ENCODE peak calls at places on chromosomes 3 and 15, in six cellular contexts. J is activated naive CD8-positive, alpha-beta T cell treated with anti-CD3 and anti-CD28 coated beads, Interleukin-2, amount 50 U/mL, for 24 hours; S is fibroblast of pulmonary artery; M is stomach; N is activated CD4-positive, CD25-positive, alpha-beta regulatory T cell treated with anti-CD3 and anti-CD28 coated beads, Interleukin-2, amount 50 U/mL, for 16 hours; T is T-helper 9 cell. P is an unnamed sample.
A peak's percentile ranks its signal among the peaks of the same experiment; 100 is the strongest.

GRCh38 chr3:123258811-123259420 is 57.2 kb downstream of the SEC22A start:
- DNase-seq in J (no peak), S (peak; percentile 84), M (no peak), N (no peak), T (no peak), P (peak; percentile 68)

GRCh38 chr3:23096041-23096440 is 107.1 kb upstream of the UBE2E2 start:
- DNase-seq in J (no peak), S (no peak), M (no peak), N (no peak), T (no peak), P (no peak)

GRCh38 chr3:13045904-13046568 is 27.2 kb downstream of the IQSEC1 start:
- DNase-seq in J (peak; percentile 18), S (no peak), M (no peak), N (no peak), T (no peak), P (no peak)

GRCh38 chr3:157606392-157607197 is 103.4 kb upstream of the VEPH1 start:
- DNase-seq in J (peak; percentile 74), S (peak; percentile 75), M (peak; percentile 60), N (peak; percentile 24), T (peak; percentile 38), P (peak; percentile 63)

GRCh38 chr3:155231792-155232191 is 61.7 kb downstream of the STRIT1 start:
- DNase-seq in J (no peak), S (no peak), M (no peak), N (no peak), T (no peak), P (no peak)

GRCh38 chr3:179421500-179421899 is 29.8 kb downstream of the GNB4 start:
- DNase-seq in J (no peak), S (peak; percentile 69), M (no peak), N (no peak), T (no peak), P (peak; percentile 54)

GRCh38 chr3:42710323-42711021 is 7.9 kb upstream of the HHATL start:
- DNase-seq in J (no peak), S (no peak), M (no peak), N (no peak), T (no peak), P (no peak)

GRCh38 chr15:81567924-81568323 is 193.9 kb upstream of the TMC3 start:
- DNase-seq in J (no peak), S (no peak), M (no peak), N (no peak), T (no peak), P (no peak)

GRCh38 chr15:83920115-83920514 is 266.2 kb downstream of the ADAMTSL3 start:
- DNase-seq in J (no peak), S (no peak), M (no peak), N (no peak), T (no peak), P (no peak)

GRCh38 chr3:123723527-123724168 is 138.8 kb upstream of the HACD2 start:
- DNase-seq in J (peak; percentile 37), S (peak; percentile 90), M (peak; percentile 52), N (no peak), T (peak; percentile 6), P (peak; percentile 85)

GRCh38 chr3:115146418-115147328 is at the start of gene ZBTB20:
- DNase-seq in J (peak; percentile 72), S (peak; percentile 79), M (peak; percentile 50), N (peak; percentile 41), T (peak; percentile 57), P (peak; percentile 75)

GRCh38 chr3:52404391-52404790 is 40.5 kb downstream of the SEMA3G start:
- DNase-seq in J (no peak), S (no peak), M (no peak), N (no peak), T (no peak), P (no peak)

GRCh38 chr3:56494679-56495322 is 26.5 kb upstream of the ERC2 start:
- DNase-seq in J (peak; percentile 67), S (peak; percentile 89), M (peak; percentile 78), N (peak; percentile 53), T (peak; percentile 61), P (peak; percentile 84)

GRCh38 chr3:24740367-24740766 is 245.7 kb upstream of the THRB start:
- DNase-seq in J (no peak), S (no peak), M (no peak), N (no peak), T (no peak), P (no peak)

P was measured in fibroblast of villous mesenchyme.